ENCODE peak calls at places on chromosome 5, in four cellular contexts. One of them, this sample, is unnamed.

GRCh38 chr5:132485641-132486317 is 4.8 kb downstream of the IRF1 start:
- DNase-seq in Calu3: no peak
- DNase-seq in A549: no peak
- DNase-seq in thyroid gland: no peak
- DNase-seq in this sample: no peak

GRCh38 chr5:74990194-74990593 is 62.2 kb downstream of the GCNT4 start:
- DNase-seq in Calu3: no peak
- DNase-seq in A549: no peak
- DNase-seq in thyroid gland: no peak
- DNase-seq in this sample: no peak

GRCh38 chr5:140821375-140822280 is at the start of gene PCDHA5:
- DNase-seq in Calu3: no peak
- DNase-seq in A549: peak; percentile 73
- DNase-seq in thyroid gland: peak; percentile 25
- DNase-seq in this sample: no peak

GRCh38 chr5:148909001-148909400 is 82.6 kb downstream of the ADRB2 start:
- DNase-seq in Calu3: no peak
- DNase-seq in A549: no peak
- DNase-seq in thyroid gland: no peak
- DNase-seq in this sample: no peak

GRCh38 chr5:73822989-73823339 is 197.0 kb downstream of the ARHGEF28 start:
- DNase-seq in Calu3: peak; percentile 59
- DNase-seq in A549: peak; percentile 25
- DNase-seq in thyroid gland: peak; percentile 15
- DNase-seq in this sample: no peak

GRCh38 chr5:2135833-2136232 is 253.1 kb upstream of the IRX4 start:
- DNase-seq in Calu3: no peak
- DNase-seq in A549: no peak
- DNase-seq in thyroid gland: no peak
- DNase-seq in this sample: no peak

GRCh38 chr5:103829585-103829984 is 267.0 kb upstream of the NUDT12 start:
- DNase-seq in Calu3: peak; percentile 24
- DNase-seq in A549: peak; percentile 9
- DNase-seq in thyroid gland: no peak
- DNase-seq in this sample: no peak

GRCh38 chr5:33233013-33233463 is 207.7 kb upstream of the TARS1 start:
- DNase-seq in Calu3: no peak
- DNase-seq in A549: no peak
- DNase-seq in thyroid gland: no peak
- DNase-seq in this sample: no peak

GRCh38 chr5:154756871-154757646 is 1.9 kb downstream of the LARP1 start:
- DNase-seq in Calu3: peak; percentile 51
- DNase-seq in A549: peak; percentile 41
- DNase-seq in thyroid gland: peak; percentile 69
- DNase-seq in this sample: peak; percentile 63

GRCh38 chr5:83097582-83098265 is 20.4 kb downstream of the XRCC4 start:
- DNase-seq in Calu3: no peak
- DNase-seq in A549: no peak
- DNase-seq in thyroid gland: no peak
- DNase-seq in this sample: peak; percentile 7

GRCh38 chr5:172533399-172534228 is 79.3 kb upstream of the SH3PXD2B start:
- DNase-seq in Calu3: no peak
- DNase-seq in A549: no peak
- DNase-seq in thyroid gland: no peak
- DNase-seq in this sample: no peak

GRCh38 chr5:135220394-135221186 is 178.4 kb downstream of the MACROH2A1 start:
- DNase-seq in Calu3: no peak
- DNase-seq in A549: no peak
- DNase-seq in thyroid gland: no peak
- DNase-seq in this sample: no peak

GRCh38 chr5:59039296-59040006 is 456.6 kb downstream of the RAB3C start:
- DNase-seq in Calu3: peak; percentile 58
- DNase-seq in A549: peak; percentile 85
- DNase-seq in thyroid gland: peak; percentile 69
- DNase-seq in this sample: peak; percentile 73

GRCh38 chr5:60436518-60436917 is 263.4 kb downstream of the DEPDC1B start:
- DNase-seq in Calu3: no peak
- DNase-seq in A549: no peak
- DNase-seq in thyroid gland: no peak
- DNase-seq in this sample: no peak

GRCh38 chr5:112923988-112924387 is 2.0 kb upstream of the REEP5 start:
- DNase-seq in Calu3: no peak
- DNase-seq in A549: no peak
- DNase-seq in thyroid gland: no peak
- DNase-seq in this sample: no peak

GRCh38 chr5:79263290-79263689 is 27.4 kb downstream of the JMY start:
- DNase-seq in Calu3: no peak
- DNase-seq in A549: no peak
- DNase-seq in thyroid gland: peak; percentile 53
- DNase-seq in this sample: no peak

GRCh38 chr5:143652104-143652700 is 159.8 kb upstream of the HMHB1 start:
- DNase-seq in Calu3: no peak
- DNase-seq in A549: no peak
- DNase-seq in thyroid gland: no peak
- DNase-seq in this sample: no peak

GRCh38 chr5:129972774-129973173 is 68.5 kb downstream of the CHSY3 start:
- DNase-seq in Calu3: no peak
- DNase-seq in A549: no peak
- DNase-seq in thyroid gland: no peak
- DNase-seq in this sample: no peak

GRCh38 chr5:37737326-37738056 is 102.3 kb downstream of the GDNF start:
- DNase-seq in Calu3: no peak
- DNase-seq in A549: no peak
- DNase-seq in thyroid gland: no peak
- DNase-seq in this sample: no peak
- TF ChIP-seq CTCF in Calu3: no peak
- TF ChIP-seq CTCF in A549: no peak
- TF ChIP-seq CTCF in thyroid gland: no peak
- TF ChIP-seq CTCF in this sample: no peak

GRCh38 chr5:171453056-171453725 is 33.7 kb downstream of the FGF18 start:
- DNase-seq in Calu3: no peak
- DNase-seq in A549: no peak
- DNase-seq in thyroid gland: no peak
- DNase-seq in this sample: no peak
- TF ChIP-seq CTCF in Calu3: no peak
- TF ChIP-seq CTCF in A549: no peak
- TF ChIP-seq CTCF in thyroid gland: no peak
- TF ChIP-seq CTCF in this sample: no peak

GRCh38 chr5:66828551-66829421 is 232.6 kb downstream of the MAST4 start:
- DNase-seq in Calu3: peak; percentile 14
- DNase-seq in A549: no peak
- DNase-seq in thyroid gland: peak; percentile 84
- DNase-seq in this sample: no peak

GRCh38 chr5:66826696-66827095 is 230.5 kb downstream of the MAST4 start:
- DNase-seq in Calu3: no peak
- DNase-seq in A549: no peak
- DNase-seq in thyroid gland: peak; percentile 47
- DNase-seq in this sample: no peak

GRCh38 chr5:66828046-66828550 is 231.9 kb downstream of the MAST4 start:
- DNase-seq in Calu3: no peak
- DNase-seq in A549: no peak
- DNase-seq in thyroid gland: peak; percentile 80
- DNase-seq in this sample: no peak

GRCh38 chr5:66829826-66830225 is 233.6 kb downstream of the MAST4 start:
- DNase-seq in Calu3: no peak
- DNase-seq in A549: no peak
- DNase-seq in thyroid gland: no peak
- DNase-seq in this sample: no peak

GRCh38 chr5:66830636-66831035 is 234.4 kb downstream of the MAST4 start:
- DNase-seq in Calu3: no peak
- DNase-seq in A549: no peak
- DNase-seq in thyroid gland: no peak
- DNase-seq in this sample: no peak
- TF ChIP-seq CTCF in Calu3: no peak
- TF ChIP-seq CTCF in A549: peak; percentile 40
- TF ChIP-seq CTCF in thyroid gland: no peak
- TF ChIP-seq CTCF in this sample: no peak

DNA sequence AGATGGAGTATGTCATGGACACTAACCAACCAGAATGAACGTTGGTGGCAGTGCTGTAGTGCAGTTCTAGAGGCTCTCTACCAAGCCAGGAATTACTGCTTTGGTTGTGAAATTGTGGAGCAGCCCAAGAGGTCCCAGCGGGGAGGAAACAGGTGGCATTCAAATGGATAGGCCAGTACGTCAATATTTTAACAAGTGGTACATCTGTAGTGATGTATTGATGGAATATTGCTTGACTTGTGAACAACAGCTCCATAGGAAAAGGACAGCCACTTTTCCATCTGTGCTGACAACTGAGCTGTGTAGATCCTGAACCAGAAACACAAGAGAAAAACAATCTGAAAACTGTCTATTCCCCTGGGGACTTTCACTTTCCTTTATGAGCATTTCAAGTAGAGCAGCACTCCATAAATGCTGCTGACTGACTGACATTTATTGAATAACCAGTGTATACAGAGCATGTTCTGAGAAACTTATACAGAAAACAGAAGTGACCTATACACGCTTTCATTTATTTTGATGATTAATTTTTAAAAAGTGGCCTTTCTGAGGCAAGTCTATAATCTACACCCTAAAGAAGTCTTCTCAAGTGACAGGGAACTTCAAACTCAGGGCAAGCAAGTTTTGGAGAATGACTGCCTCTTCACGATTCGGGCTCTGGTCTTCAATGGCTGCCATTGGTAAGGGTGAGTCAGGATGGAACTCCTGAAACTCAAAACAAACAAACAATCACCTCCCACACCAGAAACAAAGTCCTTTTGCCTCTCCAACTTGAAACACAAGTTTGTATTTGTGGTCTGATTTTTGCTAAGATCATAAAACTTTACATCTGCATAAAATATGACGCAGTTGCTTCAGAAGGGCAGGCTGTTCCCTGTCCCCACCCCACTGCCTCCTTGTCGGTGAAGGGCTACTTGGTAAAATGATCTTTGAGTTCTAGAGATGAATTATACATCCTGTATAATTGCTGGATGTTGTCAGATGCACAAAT is 362.4 kb downstream of the NDUFS4 start:
- DNase-seq in Calu3: no peak
- DNase-seq in A549: no peak
- DNase-seq in thyroid gland: no peak
- DNase-seq in this sample: peak; percentile 6
- TF ChIP-seq CTCF in Calu3: no peak
- TF ChIP-seq CTCF in A549: no peak
- TF ChIP-seq CTCF in thyroid gland: no peak
- TF ChIP-seq CTCF in this sample: no peak

DNA sequence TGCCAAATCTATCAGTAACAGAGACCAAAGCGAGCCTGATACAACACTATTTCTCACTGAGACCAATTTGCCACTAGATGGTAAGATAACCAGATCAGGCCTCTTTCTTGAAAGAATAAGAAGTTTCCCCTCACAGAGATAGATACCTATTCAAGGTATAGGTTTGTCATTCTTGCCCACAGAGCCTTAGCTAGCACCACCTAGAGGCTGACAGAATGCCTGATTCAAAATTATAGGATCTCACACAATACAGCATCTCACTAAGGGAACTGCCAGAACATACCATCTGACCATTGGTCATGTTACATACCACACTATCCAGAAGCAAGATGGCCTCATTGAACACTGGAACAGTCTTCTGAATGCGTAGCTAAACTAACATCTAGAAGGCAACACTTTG is 166.6 kb upstream of the HCN1 start:
- DNase-seq in Calu3: no peak
- DNase-seq in A549: no peak
- DNase-seq in thyroid gland: no peak
- DNase-seq in this sample: no peak
- TF ChIP-seq CTCF in Calu3: no peak
- TF ChIP-seq CTCF in A549: no peak
- TF ChIP-seq CTCF in thyroid gland: no peak
- TF ChIP-seq CTCF in this sample: no peak

GRCh38 chr5:157828949-157829639 is 29.9 kb downstream of the CLINT1 start:
- DNase-seq in Calu3: no peak
- DNase-seq in A549: peak; percentile 19
- DNase-seq in thyroid gland: no peak
- DNase-seq in this sample: peak; percentile 16
- TF ChIP-seq CTCF in Calu3: peak; percentile 45
- TF ChIP-seq CTCF in A549: peak; percentile 11
- TF ChIP-seq CTCF in thyroid gland: no peak
- TF ChIP-seq CTCF in this sample: peak; percentile 9